ENCODE peak calls at places on chromosomes 3 and 15, in five cellular contexts. J is tibial artery, K is IMR-90, V is upper lobe of left lung, Q is Peyer's patch. Z is an unnamed sample. For H3K9me3, the result is how much of the 10 kb centered on the place peaks cover.

GRCh38 chr15:66105286-66105984 is 148.1 kb downstream of the MEGF11 start:
- DNase-seq in J (no peak), K (no peak), V (no peak), Q (no peak), Z (no peak)

GRCh38 chr3:128112406-128112968 is 11.1 kb downstream of the RUVBL1 start:
- DNase-seq in J (no peak), K (peak), V (no peak), Q (no peak), Z (no peak)

GRCh38 chr15:80468776-80469175 is 64.6 kb downstream of the ARNT2 start:
- DNase-seq in J (no peak), K (no peak), V (no peak), Q (no peak), Z (no peak)

GRCh38 chr3:176740891-176741290 is 456.4 kb downstream of the TBL1XR1 start:
- DNase-seq in J (no peak), K (no peak), V (no peak), Q (no peak), Z (no peak)

GRCh38 chr3:120559228-120560061 is 36.7 kb upstream of the NDUFB4 start:
- DNase-seq in J (no peak), K (peak), V (no peak), Q (no peak), Z (peak)

GRCh38 chr15:47542312-47543094 is 174.8 kb upstream of the SEMA6D start:
- DNase-seq in J (no peak), K (no peak), V (no peak), Q (no peak), Z (no peak)

GRCh38 chr3:63051920-63052319 is 176.7 kb upstream of the CADPS start:
- DNase-seq in J (no peak), K (no peak), V (no peak), Q (no peak), Z (no peak)

GRCh38 chr15:90560229-90560771 is 30.6 kb downstream of the CRTC3 start:
- DNase-seq in J (peak), K (peak), V (no peak), Q (no peak), Z (peak)

GRCh38 chr3:179068779-179069530 is 2.7 kb downstream of the ZMAT3 start:
- DNase-seq in J (no peak), K (peak), V (no peak), Q (peak), Z (no peak)

GRCh38 chr3:13901935-13902584 is 22.2 kb upstream of the WNT7A start:
- DNase-seq in J (no peak), K (no peak), V (no peak), Q (no peak), Z (no peak)

GRCh38 chr3:13902648-13903238 is 22.9 kb upstream of the WNT7A start:
- DNase-seq in J (no peak), K (no peak), V (no peak), Q (no peak), Z (no peak)
- H3K9me3 ChIP-seq in J (half or more), K (under half), V (half or more), Q (under half), Z (under half)

GRCh38 chr3:166661621-166662020 is 718.5 kb downstream of the ZBBX start:
- DNase-seq in J (no peak), K (no peak), V (no peak), Q (no peak), Z (no peak)
- H3K9me3 ChIP-seq in J (under half), K (under half), V (under half), Q (under half), Z (under half)

GRCh38 chr15:54481819-54482218 is 503.6 kb downstream of the UNC13C start:
- DNase-seq in J (no peak), K (no peak), V (no peak), Q (no peak), Z (no peak)
- H3K9me3 ChIP-seq in J (under half), K (under half), V (under half), Q (under half), Z (under half)

GRCh38 chr15:72540606-72541237 is 66.6 kb downstream of the ARIH1 start:
- DNase-seq in J (no peak), K (no peak), V (no peak), Q (no peak), Z (no peak)

GRCh38 chr15:72535911-72536310 is 61.8 kb downstream of the ARIH1 start:
- DNase-seq in J (no peak), K (no peak), V (no peak), Q (no peak), Z (no peak)

GRCh38 chr15:72541714-72542113 is 67.6 kb downstream of the ARIH1 start:
- DNase-seq in J (no peak), K (no peak), V (no peak), Q (no peak), Z (no peak)

GRCh38 chr15:72536506-72536905 is 62.4 kb downstream of the ARIH1 start:
- DNase-seq in J (no peak), K (no peak), V (no peak), Q (no peak), Z (no peak)

GRCh38 chr15:72538931-72539330 is 64.8 kb downstream of the ARIH1 start:
- DNase-seq in J (no peak), K (no peak), V (no peak), Q (no peak), Z (no peak)
- H3K9me3 ChIP-seq in J (under half), K (under half), V (under half), Q (under half), Z (under half)

GRCh38 chr3:57226156-57226555 is 1.4 kb upstream of the APPL1 start:
- DNase-seq in J (no peak), K (no peak), V (no peak), Q (no peak), Z (no peak)

GRCh38 chr3:57227204-57227929 is at the start of gene APPL1:
- DNase-seq in J (peak), K (peak), V (peak), Q (peak), Z (peak)

GRCh38 chr3:57221883-57222282 is 5.6 kb upstream of the APPL1 start:
- DNase-seq in J (no peak), K (peak), V (no peak), Q (no peak), Z (no peak)

GRCh38 chr3:57227930-57228733 is 603 bp downstream of the APPL1 start:
- DNase-seq in J (peak), K (peak), V (peak), Q (peak), Z (no peak)

DNA sequence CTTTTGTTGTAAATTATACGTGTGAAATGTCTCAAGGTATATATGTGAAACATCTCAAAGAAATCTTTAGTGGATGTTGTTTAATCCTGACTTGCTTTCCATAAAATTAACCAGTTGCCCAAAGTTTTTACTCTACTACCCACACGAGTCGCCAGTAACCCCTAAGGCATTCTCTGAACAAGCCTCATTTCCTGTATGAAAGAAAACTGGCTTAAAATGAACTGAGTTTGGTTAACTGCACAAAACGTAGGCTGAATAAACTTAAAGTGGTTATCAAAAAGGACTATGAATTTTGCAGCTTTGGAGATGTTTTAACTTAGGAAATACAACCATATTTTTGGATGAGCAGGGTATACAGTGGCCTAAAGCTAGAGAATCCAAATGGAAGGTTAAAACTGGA is 2.7 kb upstream of the APPL1 start:
- DNase-seq in J (no peak), K (peak), V (no peak), Q (no peak), Z (no peak)
- H3K9me3 ChIP-seq in J (under half), K (under half), V (under half), Q (under half), Z (under half)

DNA sequence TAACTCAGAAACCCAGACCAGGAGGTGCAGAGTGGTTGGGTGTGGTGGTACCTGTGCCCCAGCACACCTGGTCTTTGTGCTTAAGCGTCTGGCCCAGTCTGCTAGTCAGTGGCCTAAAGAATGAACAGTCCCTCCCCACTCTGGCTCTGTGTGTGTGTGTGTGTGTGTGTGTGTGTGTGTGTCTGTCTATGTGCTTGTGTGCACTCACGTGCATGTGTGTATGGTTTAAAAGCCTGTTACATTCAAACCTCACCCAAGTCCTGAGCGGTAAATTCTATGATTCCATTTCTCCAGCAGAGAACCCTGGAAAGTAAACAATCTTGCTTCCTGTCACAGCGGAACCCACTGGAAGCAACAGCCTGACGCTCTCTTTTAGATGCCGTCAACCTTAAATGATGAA is 34.2 kb downstream of the EDEM1 start:
- DNase-seq in J (no peak), K (no peak), V (no peak), Q (no peak), Z (no peak)
- H3K9me3 ChIP-seq in J (under half), K (under half), V (under half), Q (under half), Z (under half)

DNA sequence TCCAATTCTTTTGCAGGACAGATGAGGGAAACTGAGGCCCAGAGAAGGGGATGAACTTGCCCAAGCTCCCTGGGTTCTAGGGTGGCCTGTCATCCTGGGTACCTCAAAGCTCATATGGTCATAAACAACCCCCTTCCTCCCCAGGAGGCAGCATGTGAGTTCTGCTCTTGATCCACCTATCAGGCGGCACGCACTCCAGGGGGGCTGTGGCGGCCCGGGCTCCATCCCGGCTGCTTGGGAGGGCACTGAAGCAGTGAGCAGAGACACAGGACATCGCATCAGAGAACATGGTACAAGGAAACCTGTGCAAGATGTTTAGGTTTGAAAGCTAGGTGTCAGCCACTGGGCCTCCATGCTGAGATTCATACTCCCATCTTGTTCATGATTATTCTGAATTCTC is 34.2 kb downstream of the CPN2 start:
- DNase-seq in J (no peak), K (no peak), V (no peak), Q (no peak), Z (no peak)
- H3K9me3 ChIP-seq in J (under half), K (under half), V (under half), Q (under half), Z (under half)

DNA sequence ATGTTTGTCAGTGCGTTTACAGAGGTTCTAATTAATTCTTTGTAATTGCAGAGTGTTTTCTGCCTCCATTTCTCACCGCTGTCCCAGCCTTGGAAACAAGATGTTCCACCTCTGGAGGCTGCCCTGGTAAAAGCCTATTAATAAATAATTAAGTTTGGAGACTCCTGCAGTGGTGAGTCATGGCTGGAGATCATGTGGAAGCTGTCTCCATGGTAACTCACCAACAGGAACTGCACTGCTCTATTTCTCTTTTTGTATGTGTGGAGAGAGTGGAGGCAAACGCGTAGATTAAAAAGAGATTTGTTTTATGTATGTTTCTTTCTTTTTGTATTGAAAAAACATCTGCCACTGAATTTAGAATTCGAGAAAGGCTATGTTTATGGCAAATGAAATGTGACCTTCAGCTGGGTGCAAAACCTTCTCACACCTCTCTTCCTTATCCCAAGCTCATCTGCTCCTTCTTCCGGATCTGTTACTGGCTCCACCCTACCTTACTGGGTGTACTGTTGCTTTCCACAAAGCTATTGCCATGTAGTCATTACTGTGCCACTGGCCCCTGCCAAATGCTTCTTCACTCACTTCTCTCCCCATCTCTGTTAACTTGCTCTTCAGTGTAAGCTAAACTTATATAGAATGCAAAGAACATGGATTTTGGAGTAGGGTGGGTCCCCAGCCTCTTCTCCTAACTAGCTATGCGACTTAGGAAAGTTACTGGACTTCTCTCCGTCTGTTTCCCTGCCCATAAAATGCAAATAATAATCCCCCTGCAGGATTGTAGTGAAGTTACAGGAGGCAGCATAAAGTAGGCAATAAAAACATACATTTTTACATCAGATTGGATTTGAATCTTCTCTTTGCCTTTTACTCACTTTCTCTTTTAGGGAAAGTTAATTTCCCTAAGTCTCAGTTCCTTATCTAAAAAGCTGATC is 778.5 kb downstream of the NTRK3 start:
- DNase-seq in J (peak), K (peak), V (peak), Q (peak), Z (no peak)
- H3K9me3 ChIP-seq in J (under half), K (under half), V (under half), Q (under half), Z (under half)